ENCODE peak calls at places on chromosomes 3 and 15, in seven cellular contexts. T is dorsolateral prefrontal cortex, G is neuronal stem cell, P is mesendoderm, N is PC-9, J is right cardiac atrium, K is NT2/D1. V is an unnamed sample. For H3K27me3, the result is how much of the 10 kb centered on the place peaks cover.

GRCh38 chr3:61560452-61561373 is 658 bp upstream of the PTPRG start:
- DNase-seq in T (no peak), G (peak), P (peak), N (peak), J (peak), K (peak), V (peak)

GRCh38 chr3:51024121-51024520 is 349.4 kb downstream of the DOCK3 start:
- DNase-seq in T (no peak), G (no peak), P (no peak), N (no peak), J (no peak), K (no peak), V (no peak)

GRCh38 chr15:58260911-58261267 is 122.7 kb downstream of the AQP9 start:
- DNase-seq in T (no peak), G (no peak), P (no peak), N (peak), J (peak), K (no peak), V (peak)

GRCh38 chr3:128021768-128022372 is 30.4 kb upstream of the SEC61A1 start:
- DNase-seq in T (no peak), G (no peak), P (no peak), N (no peak), J (no peak), K (no peak), V (no peak)

GRCh38 chr3:182895513-182896112 is 84.7 kb downstream of the DCUN1D1 start:
- DNase-seq in T (no peak), G (no peak), P (no peak), N (no peak), J (no peak), K (no peak), V (no peak)

GRCh38 chr3:56952051-56952450 is 108.4 kb upstream of the SPATA12 start:
- DNase-seq in T (no peak), G (no peak), P (no peak), N (no peak), J (no peak), K (no peak), V (no peak)

GRCh38 chr15:71079208-71080044 is 35.8 kb upstream of the THSD4 start:
- DNase-seq in T (no peak), G (no peak), P (peak), N (peak), J (peak), K (no peak), V (no peak)

GRCh38 chr15:42710662-42711061 is 26.3 kb downstream of the CDAN1 start:
- DNase-seq in T (no peak), G (no peak), P (no peak), N (no peak), J (no peak), K (no peak), V (no peak)

GRCh38 chr15:62760506-62760905 is 282.0 kb upstream of the TPM1 start:
- DNase-seq in T (no peak), G (no peak), P (no peak), N (no peak), J (no peak), K (no peak), V (no peak)

GRCh38 chr3:24133441-24133840 is 188.4 kb downstream of the NR1D2 start:
- DNase-seq in T (no peak), G (no peak), P (no peak), N (no peak), J (no peak), K (no peak), V (no peak)

GRCh38 chr3:24136624-24137310 is 191.7 kb downstream of the NR1D2 start:
- DNase-seq in T (no peak), G (no peak), P (no peak), N (no peak), J (no peak), K (no peak), V (no peak)

GRCh38 chr3:24133942-24134341 is 188.9 kb downstream of the NR1D2 start:
- DNase-seq in T (no peak), G (no peak), P (no peak), N (no peak), J (no peak), K (no peak), V (no peak)

GRCh38 chr3:24137354-24137753 is 192.3 kb downstream of the NR1D2 start:
- DNase-seq in T (no peak), G (no peak), P (no peak), N (no peak), J (no peak), K (no peak), V (no peak)

GRCh38 chr3:24135280-24135679 is 190.2 kb downstream of the NR1D2 start:
- DNase-seq in T (no peak), G (no peak), P (no peak), N (no peak), J (no peak), K (no peak), V (no peak)
- H3K27me3 ChIP-seq in T (under half), G (under half), P (under half), N (under half), J (under half), K (under half), V (under half)

DNA sequence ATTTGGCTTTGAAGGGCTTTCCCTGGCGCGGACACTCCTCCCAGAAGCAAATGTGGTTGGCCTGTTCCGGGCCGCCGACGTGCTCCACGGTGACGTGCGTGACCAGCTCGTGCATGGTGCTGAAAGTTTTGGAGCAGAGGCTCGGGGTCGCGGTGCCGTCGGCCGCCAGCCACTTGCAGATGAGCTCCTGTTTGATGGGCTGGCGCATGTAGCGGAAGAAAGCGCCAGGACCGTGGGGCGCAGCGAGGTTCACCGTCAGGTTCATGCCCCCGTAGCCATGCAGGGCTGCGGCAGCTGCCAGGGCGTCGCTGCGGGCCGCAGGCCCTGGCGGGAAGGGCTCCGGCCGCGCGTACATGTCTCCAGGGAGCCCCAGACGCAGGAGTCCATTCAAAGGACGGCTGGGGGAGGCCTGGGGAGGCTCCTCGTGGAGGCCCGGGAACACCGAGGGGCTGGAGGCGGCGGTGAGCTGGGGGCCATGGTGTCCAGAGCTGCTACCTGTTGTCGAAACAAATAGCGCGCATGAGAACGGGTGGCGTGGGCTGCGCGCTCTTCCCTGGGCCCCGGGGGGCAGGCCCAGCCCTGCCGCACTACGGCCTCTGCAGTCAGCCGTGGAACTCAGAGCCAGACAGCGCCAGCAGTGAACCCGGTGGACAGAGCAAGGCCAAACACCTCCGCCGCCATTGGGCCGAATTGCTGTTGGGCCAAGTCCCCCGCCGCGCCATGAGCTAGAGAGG is 10.2 kb downstream of the ZIC4 start:
- DNase-seq in T (no peak), G (no peak), P (peak), N (no peak), J (no peak), K (no peak), V (no peak)
- H3K27me3 ChIP-seq in T (under half), G (under half), P (half or more), N (under half), J (under half), K (half or more), V (half or more)

DNA sequence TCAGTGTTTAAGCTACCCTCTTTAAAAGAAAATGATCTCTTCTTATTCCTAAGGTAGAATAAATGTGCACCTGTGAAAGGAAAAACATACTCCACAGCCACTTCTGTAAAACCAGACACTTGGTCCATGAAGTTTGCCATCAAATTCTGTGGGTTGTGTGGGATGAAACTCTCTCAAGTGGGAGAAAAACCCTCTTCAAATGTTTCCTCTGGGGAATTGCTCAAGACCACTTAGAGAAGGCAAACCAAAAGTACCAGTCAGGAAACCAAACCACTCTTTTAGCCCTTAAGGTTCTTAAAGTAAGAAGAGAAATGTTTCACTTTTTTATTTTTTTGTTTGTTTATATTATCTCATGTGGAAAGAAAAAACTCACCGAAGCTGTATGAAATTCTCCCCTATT is 1.2 kb downstream of the COL8A1 start:
- DNase-seq in T (no peak), G (no peak), P (no peak), N (no peak), J (no peak), K (no peak), V (no peak)
- H3K27me3 ChIP-seq in T (under half), G (under half), P (under half), N (under half), J (under half), K (under half), V (under half)

DNA sequence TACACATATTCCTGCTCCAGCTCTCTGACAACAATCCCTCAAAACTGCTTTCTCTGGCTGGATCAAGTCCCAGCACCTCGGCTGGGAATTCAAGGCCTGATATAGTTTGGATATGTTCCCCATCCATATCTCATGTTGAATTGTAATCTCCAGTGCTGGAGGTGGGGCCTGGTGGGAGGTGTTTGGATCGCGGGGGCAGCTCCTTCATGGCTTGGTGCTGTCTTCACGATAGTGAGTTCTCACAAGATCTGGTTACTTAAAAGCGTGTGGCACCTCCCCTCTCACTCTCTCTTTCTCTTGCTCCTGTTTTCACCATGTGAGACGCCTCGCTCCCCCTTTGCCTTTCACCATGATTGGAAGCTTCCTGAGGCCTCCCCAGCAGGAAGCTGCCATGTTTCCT is 47.4 kb upstream of the SYN2 start:
- DNase-seq in T (no peak), G (no peak), P (no peak), N (no peak), J (no peak), K (no peak), V (no peak)
- H3K27me3 ChIP-seq in T (under half), G (under half), P (under half), N (half or more), J (under half), K (under half), V (under half)

GRCh38 chr15:73749533-73749932 is 3.6 kb downstream of the INSYN1 start:
- DNase-seq in T (no peak), G (no peak), P (no peak), N (no peak), J (peak), K (no peak), V (no peak)
- H3K27me3 ChIP-seq in T (under half), G (under half), P (under half), N (under half), J (under half), K (under half), V (under half)

GRCh38 chr3:169143471-169143870 is 520.0 kb downstream of the MECOM start:
- DNase-seq in T (no peak), G (no peak), P (no peak), N (no peak), J (no peak), K (no peak), V (no peak)

GRCh38 chr3:169144691-169145090 is 518.8 kb downstream of the MECOM start:
- DNase-seq in T (no peak), G (no peak), P (no peak), N (no peak), J (no peak), K (no peak), V (no peak)

GRCh38 chr3:169146112-169146665 is 517.3 kb downstream of the MECOM start:
- DNase-seq in T (no peak), G (peak), P (peak), N (peak), J (peak), K (no peak), V (peak)

GRCh38 chr3:169145551-169145950 is 518.0 kb downstream of the MECOM start:
- DNase-seq in T (no peak), G (no peak), P (no peak), N (no peak), J (no peak), K (no peak), V (no peak)

DNA sequence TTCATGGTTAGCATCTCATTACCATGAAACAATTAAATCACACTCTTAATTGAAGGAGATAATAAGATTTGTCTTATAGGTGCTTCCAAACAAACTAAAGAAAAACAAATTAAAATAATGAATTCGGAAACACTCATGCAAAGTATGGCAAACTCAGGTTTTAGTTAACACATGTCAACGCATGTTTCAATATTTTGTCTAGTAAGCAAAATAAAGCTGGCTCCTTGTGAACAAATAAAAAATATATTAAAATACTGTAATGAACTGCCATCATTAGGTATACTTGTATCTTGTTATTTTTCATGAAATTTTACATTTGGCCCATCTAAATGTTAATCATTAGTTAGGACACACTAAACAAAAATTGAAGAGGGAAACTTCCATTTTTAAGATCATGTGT is 519.2 kb downstream of the MECOM start:
- DNase-seq in T (no peak), G (no peak), P (no peak), N (no peak), J (no peak), K (no peak), V (no peak)
- H3K27me3 ChIP-seq in T (half or more), G (under half), P (under half), N (under half), J (under half), K (half or more), V (half or more)

GRCh38 chr15:45115312-45115820 is 1.2 kb downstream of the DUOXA2 start:
- DNase-seq in T (no peak), G (no peak), P (no peak), N (no peak), J (peak), K (no peak), V (no peak)
- H3K27me3 ChIP-seq in T (half or more), G (half or more), P (half or more), N (under half), J (under half), K (half or more), V (under half)

DNA sequence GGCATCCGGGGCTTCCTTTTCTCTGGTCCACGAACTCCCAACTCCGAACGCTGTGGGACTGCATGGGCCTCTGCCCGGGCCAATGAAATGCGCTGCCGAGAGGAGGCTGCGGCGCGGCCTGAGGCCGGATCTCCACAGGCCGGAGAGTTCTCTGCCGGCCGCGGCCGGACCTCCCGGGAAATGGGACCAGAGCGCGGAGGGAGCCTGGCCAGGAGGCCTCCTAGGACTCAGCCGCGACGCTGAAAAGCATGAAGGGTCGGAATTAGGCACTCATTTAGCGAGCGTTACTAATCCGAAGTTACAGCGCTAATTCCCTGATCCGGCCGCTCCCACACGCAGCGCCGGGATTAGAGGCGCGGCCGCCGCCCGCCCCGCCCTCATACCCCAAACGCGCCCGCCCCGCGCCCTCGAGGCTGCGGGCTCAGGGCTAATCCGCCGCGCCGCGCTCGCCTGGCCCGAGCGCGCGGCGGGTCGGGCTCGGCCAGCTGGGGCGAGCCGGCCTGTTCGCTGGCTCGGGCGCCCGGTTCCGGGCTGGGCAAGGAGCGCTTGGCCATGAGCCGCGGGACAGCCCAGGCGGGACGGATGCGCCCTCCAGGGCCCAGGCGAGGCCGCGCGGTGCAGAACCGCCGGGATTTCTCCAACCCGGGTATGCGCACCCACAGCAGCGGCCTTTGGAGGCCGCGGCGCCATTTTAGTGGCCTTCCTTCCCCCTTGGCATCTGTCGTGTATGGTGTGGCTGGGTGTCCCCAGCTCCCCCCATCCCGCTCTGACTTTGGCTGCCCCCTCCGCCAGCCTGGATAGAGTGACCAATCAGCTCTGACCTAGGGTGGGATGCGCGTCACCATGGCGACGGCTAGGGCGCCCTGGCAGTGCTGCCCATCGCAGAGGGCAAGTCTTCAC is 36.8 kb upstream of the POLG start:
- DNase-seq in T (no peak), G (peak), P (no peak), N (no peak), J (no peak), K (no peak), V (no peak)
- H3K27me3 ChIP-seq in T (under half), G (half or more), P (half or more), N (under half), J (under half), K (half or more), V (under half)

DNA sequence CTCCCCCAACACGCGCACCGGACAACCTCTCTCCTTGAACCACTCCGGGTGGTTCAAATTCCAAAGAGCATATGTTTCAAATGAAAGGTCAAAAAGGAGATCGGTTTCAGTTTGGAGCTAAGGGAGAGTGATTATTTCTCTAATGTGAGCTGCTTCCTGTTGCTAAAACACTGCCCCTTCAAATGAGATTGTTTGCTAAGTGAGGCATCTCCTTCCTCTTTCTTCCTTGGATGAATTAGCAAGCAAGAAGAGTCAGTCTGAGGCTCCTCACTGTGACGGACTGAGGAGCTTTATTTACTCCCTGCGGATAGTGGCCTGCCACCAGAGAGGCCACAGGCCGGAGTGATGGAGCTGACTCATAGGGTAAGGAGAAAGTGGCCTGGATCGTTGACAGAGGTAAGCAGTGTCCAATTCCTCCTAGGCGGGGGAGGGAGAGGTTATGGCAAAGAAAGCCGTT is 166.9 kb upstream of the ANKRD28 start:
- DNase-seq in T (no peak), G (no peak), P (peak), N (no peak), J (no peak), K (peak), V (no peak)
- H3K27me3 ChIP-seq in T (under half), G (under half), P (under half), N (under half), J (under half), K (under half), V (under half)

V was measured in BE2C.